ENCODE peak calls at places on chromosomes 12 and 14, in five cellular contexts. One of them, this sample, is unnamed.

GRCh38 chr12:6345319-6346071 is 3.6 kb upstream of the TNFRSF1A start:
- DNase-seq in DND-41: no peak
- DNase-seq in GM06990: no peak
- DNase-seq in stimulated activated CD8-positive, alpha-beta memory T cell treated with anti-CD3 and anti-CD28 coated beads, Interleukin-15, amount 100 ng/mL, for 1 hour: no peak
- DNase-seq in smooth muscle cell of the brain vasculature: peak; percentile 56
- DNase-seq in this sample: peak; percentile 71

GRCh38 chr12:68837215-68837614 is 29.2 kb downstream of the MDM2 start:
- DNase-seq in smooth muscle cell of the brain vasculature: no peak
- DNase-seq in DND-41: no peak
- DNase-seq in stimulated activated CD8-positive, alpha-beta memory T cell treated with anti-CD3 and anti-CD28 coated beads, Interleukin-15, amount 100 ng/mL, for 1 hour: no peak
- DNase-seq in GM06990: no peak
- DNase-seq in this sample: peak; percentile 86

GRCh38 chr14:34065690-34066391 is 115.0 kb upstream of the EGLN3 start:
- DNase-seq in GM06990: no peak
- DNase-seq in DND-41: no peak
- DNase-seq in smooth muscle cell of the brain vasculature: no peak
- DNase-seq in stimulated activated CD8-positive, alpha-beta memory T cell treated with anti-CD3 and anti-CD28 coated beads, Interleukin-15, amount 100 ng/mL, for 1 hour: no peak
- DNase-seq in this sample: no peak

GRCh38 chr12:126397071-126397571 is 1331.9 kb downstream of the AACS start:
- DNase-seq in stimulated activated CD8-positive, alpha-beta memory T cell treated with anti-CD3 and anti-CD28 coated beads, Interleukin-15, amount 100 ng/mL, for 1 hour: no peak
- DNase-seq in GM06990: no peak
- DNase-seq in DND-41: no peak
- DNase-seq in smooth muscle cell of the brain vasculature: no peak
- DNase-seq in this sample: no peak

GRCh38 chr14:68637106-68638021 is 155.5 kb downstream of the ZFP36L1 start:
- DNase-seq in stimulated activated CD8-positive, alpha-beta memory T cell treated with anti-CD3 and anti-CD28 coated beads, Interleukin-15, amount 100 ng/mL, for 1 hour: no peak
- DNase-seq in GM06990: no peak
- DNase-seq in smooth muscle cell of the brain vasculature: no peak
- DNase-seq in DND-41: no peak
- DNase-seq in this sample: peak; percentile 9

GRCh38 chr14:23302290-23303225 is at the start of gene PPP1R3E:
- DNase-seq in DND-41: peak; percentile 83
- DNase-seq in stimulated activated CD8-positive, alpha-beta memory T cell treated with anti-CD3 and anti-CD28 coated beads, Interleukin-15, amount 100 ng/mL, for 1 hour: peak; percentile 72
- DNase-seq in smooth muscle cell of the brain vasculature: no peak
- DNase-seq in GM06990: peak; percentile 89
- DNase-seq in this sample: peak; percentile 52

GRCh38 chr12:122856999-122857671 is 21.9 kb downstream of the HIP1R start:
- DNase-seq in GM06990: no peak
- DNase-seq in DND-41: no peak
- DNase-seq in stimulated activated CD8-positive, alpha-beta memory T cell treated with anti-CD3 and anti-CD28 coated beads, Interleukin-15, amount 100 ng/mL, for 1 hour: no peak
- DNase-seq in smooth muscle cell of the brain vasculature: no peak
- DNase-seq in this sample: no peak

GRCh38 chr14:53148612-53149202 is 4.4 kb downstream of the DDHD1 start:
- DNase-seq in stimulated activated CD8-positive, alpha-beta memory T cell treated with anti-CD3 and anti-CD28 coated beads, Interleukin-15, amount 100 ng/mL, for 1 hour: no peak
- DNase-seq in DND-41: no peak
- DNase-seq in smooth muscle cell of the brain vasculature: no peak
- DNase-seq in GM06990: peak; percentile 57
- DNase-seq in this sample: no peak

GRCh38 chr14:73785336-73785833 is 66.2 kb upstream of the PTGR2 start:
- DNase-seq in DND-41: no peak
- DNase-seq in stimulated activated CD8-positive, alpha-beta memory T cell treated with anti-CD3 and anti-CD28 coated beads, Interleukin-15, amount 100 ng/mL, for 1 hour: no peak
- DNase-seq in smooth muscle cell of the brain vasculature: no peak
- DNase-seq in GM06990: no peak
- DNase-seq in this sample: peak; percentile 78

GRCh38 chr12:64538146-64538545 is 72.1 kb upstream of the RASSF3 start:
- DNase-seq in stimulated activated CD8-positive, alpha-beta memory T cell treated with anti-CD3 and anti-CD28 coated beads, Interleukin-15, amount 100 ng/mL, for 1 hour: no peak
- DNase-seq in DND-41: no peak
- DNase-seq in smooth muscle cell of the brain vasculature: no peak
- DNase-seq in GM06990: no peak
- DNase-seq in this sample: no peak

GRCh38 chr14:55077155-55077554 is 25.7 kb downstream of the MAPK1IP1L start:
- DNase-seq in smooth muscle cell of the brain vasculature: no peak
- DNase-seq in DND-41: no peak
- DNase-seq in stimulated activated CD8-positive, alpha-beta memory T cell treated with anti-CD3 and anti-CD28 coated beads, Interleukin-15, amount 100 ng/mL, for 1 hour: no peak
- DNase-seq in GM06990: no peak
- DNase-seq in this sample: no peak

GRCh38 chr14:66401447-66402095 is 84.6 kb upstream of the CCDC196 start:
- DNase-seq in DND-41: no peak
- DNase-seq in GM06990: no peak
- DNase-seq in smooth muscle cell of the brain vasculature: no peak
- DNase-seq in stimulated activated CD8-positive, alpha-beta memory T cell treated with anti-CD3 and anti-CD28 coated beads, Interleukin-15, amount 100 ng/mL, for 1 hour: no peak
- DNase-seq in this sample: no peak

GRCh38 chr12:85775071-85775470 is 61.1 kb downstream of the RASSF9 start:
- DNase-seq in stimulated activated CD8-positive, alpha-beta memory T cell treated with anti-CD3 and anti-CD28 coated beads, Interleukin-15, amount 100 ng/mL, for 1 hour: no peak
- DNase-seq in smooth muscle cell of the brain vasculature: no peak
- DNase-seq in GM06990: no peak
- DNase-seq in DND-41: no peak
- DNase-seq in this sample: no peak

GRCh38 chr12:76680940-76681339 is 83.0 kb upstream of the ZDHHC17 start:
- DNase-seq in smooth muscle cell of the brain vasculature: no peak
- DNase-seq in DND-41: no peak
- DNase-seq in GM06990: no peak
- DNase-seq in stimulated activated CD8-positive, alpha-beta memory T cell treated with anti-CD3 and anti-CD28 coated beads, Interleukin-15, amount 100 ng/mL, for 1 hour: no peak
- DNase-seq in this sample: no peak

GRCh38 chr14:100893760-100894159 is 9.8 kb downstream of the RTL1 start:
- DNase-seq in DND-41: no peak
- DNase-seq in stimulated activated CD8-positive, alpha-beta memory T cell treated with anti-CD3 and anti-CD28 coated beads, Interleukin-15, amount 100 ng/mL, for 1 hour: no peak
- DNase-seq in smooth muscle cell of the brain vasculature: no peak
- DNase-seq in GM06990: no peak
- DNase-seq in this sample: no peak

GRCh38 chr14:95314609-95315008 is 5.1 kb downstream of the CLMN start:
- DNase-seq in stimulated activated CD8-positive, alpha-beta memory T cell treated with anti-CD3 and anti-CD28 coated beads, Interleukin-15, amount 100 ng/mL, for 1 hour: no peak
- DNase-seq in GM06990: no peak
- DNase-seq in DND-41: no peak
- DNase-seq in smooth muscle cell of the brain vasculature: no peak
- DNase-seq in this sample: no peak

GRCh38 chr14:99280041-99280731 is 8.2 kb upstream of the BCL11B start:
- DNase-seq in smooth muscle cell of the brain vasculature: no peak
- DNase-seq in DND-41: no peak
- DNase-seq in GM06990: no peak
- DNase-seq in stimulated activated CD8-positive, alpha-beta memory T cell treated with anti-CD3 and anti-CD28 coated beads, Interleukin-15, amount 100 ng/mL, for 1 hour: no peak
- DNase-seq in this sample: no peak

GRCh38 chr12:47133981-47134380 is 54.2 kb upstream of the AMIGO2 start:
- DNase-seq in stimulated activated CD8-positive, alpha-beta memory T cell treated with anti-CD3 and anti-CD28 coated beads, Interleukin-15, amount 100 ng/mL, for 1 hour: no peak
- DNase-seq in DND-41: no peak
- DNase-seq in GM06990: no peak
- DNase-seq in smooth muscle cell of the brain vasculature: no peak
- DNase-seq in this sample: no peak

GRCh38 chr14:40240456-40240855 is 808.2 kb upstream of the FBXO33 start:
- DNase-seq in smooth muscle cell of the brain vasculature: no peak
- DNase-seq in stimulated activated CD8-positive, alpha-beta memory T cell treated with anti-CD3 and anti-CD28 coated beads, Interleukin-15, amount 100 ng/mL, for 1 hour: no peak
- DNase-seq in GM06990: no peak
- DNase-seq in DND-41: no peak
- DNase-seq in this sample: no peak

GRCh38 chr14:84375235-84375634 is 1154.7 kb upstream of the FLRT2 start:
- DNase-seq in smooth muscle cell of the brain vasculature: no peak
- DNase-seq in stimulated activated CD8-positive, alpha-beta memory T cell treated with anti-CD3 and anti-CD28 coated beads, Interleukin-15, amount 100 ng/mL, for 1 hour: no peak
- DNase-seq in DND-41: no peak
- DNase-seq in GM06990: no peak
- DNase-seq in this sample: no peak

GRCh38 chr14:63993992-63994391 is 141.2 kb downstream of the SYNE2 start:
- DNase-seq in DND-41: no peak
- DNase-seq in stimulated activated CD8-positive, alpha-beta memory T cell treated with anti-CD3 and anti-CD28 coated beads, Interleukin-15, amount 100 ng/mL, for 1 hour: no peak
- DNase-seq in GM06990: no peak
- DNase-seq in smooth muscle cell of the brain vasculature: no peak
- DNase-seq in this sample: no peak

GRCh38 chr12:14239350-14239934 is 126.0 kb upstream of the ATF7IP start:
- DNase-seq in DND-41: peak; percentile 31
- DNase-seq in GM06990: peak; percentile 78
- DNase-seq in stimulated activated CD8-positive, alpha-beta memory T cell treated with anti-CD3 and anti-CD28 coated beads, Interleukin-15, amount 100 ng/mL, for 1 hour: no peak
- DNase-seq in smooth muscle cell of the brain vasculature: no peak
- DNase-seq in this sample: no peak

GRCh38 chr12:70823182-70823976 is 97.2 kb downstream of the PTPRR start:
- DNase-seq in DND-41: no peak
- DNase-seq in stimulated activated CD8-positive, alpha-beta memory T cell treated with anti-CD3 and anti-CD28 coated beads, Interleukin-15, amount 100 ng/mL, for 1 hour: no peak
- DNase-seq in smooth muscle cell of the brain vasculature: no peak
- DNase-seq in GM06990: no peak
- DNase-seq in this sample: no peak

GRCh38 chr12:81300454-81300853 is 222.6 kb downstream of the ACSS3 start:
- DNase-seq in stimulated activated CD8-positive, alpha-beta memory T cell treated with anti-CD3 and anti-CD28 coated beads, Interleukin-15, amount 100 ng/mL, for 1 hour: no peak
- DNase-seq in DND-41: no peak
- DNase-seq in GM06990: no peak
- DNase-seq in smooth muscle cell of the brain vasculature: no peak
- DNase-seq in this sample: no peak

GRCh38 chr12:107101651-107102050 is 8.3 kb upstream of the CRY1 start:
- DNase-seq in stimulated activated CD8-positive, alpha-beta memory T cell treated with anti-CD3 and anti-CD28 coated beads, Interleukin-15, amount 100 ng/mL, for 1 hour: no peak
- DNase-seq in DND-41: no peak
- DNase-seq in smooth muscle cell of the brain vasculature: no peak
- DNase-seq in GM06990: no peak
- DNase-seq in this sample: no peak

GRCh38 chr12:24133385-24133784 is 183.9 kb upstream of the SOX5 start:
- DNase-seq in GM06990: no peak
- DNase-seq in smooth muscle cell of the brain vasculature: no peak
- DNase-seq in stimulated activated CD8-positive, alpha-beta memory T cell treated with anti-CD3 and anti-CD28 coated beads, Interleukin-15, amount 100 ng/mL, for 1 hour: no peak
- DNase-seq in DND-41: peak; percentile 72
- DNase-seq in this sample: no peak

GRCh38 chr14:52961060-52961639 is 10.3 kb upstream of the FERMT2 start:
- DNase-seq in DND-41: peak; percentile 66
- DNase-seq in GM06990: peak; percentile 52
- DNase-seq in stimulated activated CD8-positive, alpha-beta memory T cell treated with anti-CD3 and anti-CD28 coated beads, Interleukin-15, amount 100 ng/mL, for 1 hour: peak; percentile 14
- DNase-seq in smooth muscle cell of the brain vasculature: no peak
- DNase-seq in this sample: peak; percentile 30

GRCh38 chr14:71266994-71267636 is 359.9 kb downstream of the PCNX1 start:
- DNase-seq in GM06990: peak; percentile 33
- DNase-seq in stimulated activated CD8-positive, alpha-beta memory T cell treated with anti-CD3 and anti-CD28 coated beads, Interleukin-15, amount 100 ng/mL, for 1 hour: no peak
- DNase-seq in smooth muscle cell of the brain vasculature: no peak
- DNase-seq in DND-41: no peak
- DNase-seq in this sample: no peak

GRCh38 chr12:74537126-74537706 is 419 bp upstream of the ATXN7L3B start:
- DNase-seq in smooth muscle cell of the brain vasculature: peak; percentile 12
- DNase-seq in GM06990: no peak
- DNase-seq in DND-41: no peak
- DNase-seq in stimulated activated CD8-positive, alpha-beta memory T cell treated with anti-CD3 and anti-CD28 coated beads, Interleukin-15, amount 100 ng/mL, for 1 hour: no peak
- DNase-seq in this sample: no peak

GRCh38 chr14:64500088-64500487 is 3.5 kb downstream of the ZBTB25 start:
- DNase-seq in GM06990: no peak
- DNase-seq in stimulated activated CD8-positive, alpha-beta memory T cell treated with anti-CD3 and anti-CD28 coated beads, Interleukin-15, amount 100 ng/mL, for 1 hour: no peak
- DNase-seq in DND-41: no peak
- DNase-seq in smooth muscle cell of the brain vasculature: no peak
- DNase-seq in this sample: no peak

GRCh38 chr12:116955382-116956021 is 44.8 kb downstream of the FBXW8 start:
- DNase-seq in smooth muscle cell of the brain vasculature: no peak
- DNase-seq in DND-41: no peak
- DNase-seq in stimulated activated CD8-positive, alpha-beta memory T cell treated with anti-CD3 and anti-CD28 coated beads, Interleukin-15, amount 100 ng/mL, for 1 hour: no peak
- DNase-seq in GM06990: no peak
- DNase-seq in this sample: no peak

GRCh38 chr12:106149096-106149784 is 10.5 kb upstream of the NUAK1 start:
- DNase-seq in DND-41: peak; percentile 10
- DNase-seq in smooth muscle cell of the brain vasculature: no peak
- DNase-seq in stimulated activated CD8-positive, alpha-beta memory T cell treated with anti-CD3 and anti-CD28 coated beads, Interleukin-15, amount 100 ng/mL, for 1 hour: no peak
- DNase-seq in GM06990: no peak
- DNase-seq in this sample: no peak

GRCh38 chr12:4987076-4987775 is 56.5 kb upstream of the KCNA5 start:
- DNase-seq in stimulated activated CD8-positive, alpha-beta memory T cell treated with anti-CD3 and anti-CD28 coated beads, Interleukin-15, amount 100 ng/mL, for 1 hour: no peak
- DNase-seq in DND-41: no peak
- DNase-seq in GM06990: no peak
- DNase-seq in smooth muscle cell of the brain vasculature: no peak
- DNase-seq in this sample: no peak

GRCh38 chr12:96587691-96588090 is 98.3 kb downstream of the CFAP54 start:
- DNase-seq in smooth muscle cell of the brain vasculature: no peak
- DNase-seq in DND-41: no peak
- DNase-seq in GM06990: no peak
- DNase-seq in stimulated activated CD8-positive, alpha-beta memory T cell treated with anti-CD3 and anti-CD28 coated beads, Interleukin-15, amount 100 ng/mL, for 1 hour: no peak
- DNase-seq in this sample: no peak

GRCh38 chr12:99043319-99043914 is 398.3 kb downstream of the APAF1 start:
- DNase-seq in DND-41: peak; percentile 55
- DNase-seq in GM06990: peak; percentile 6
- DNase-seq in stimulated activated CD8-positive, alpha-beta memory T cell treated with anti-CD3 and anti-CD28 coated beads, Interleukin-15, amount 100 ng/mL, for 1 hour: no peak
- DNase-seq in smooth muscle cell of the brain vasculature: peak; percentile 52
- DNase-seq in this sample: no peak

GRCh38 chr12:21971344-21971743 is 30.1 kb upstream of the ABCC9 start:
- DNase-seq in DND-41: no peak
- DNase-seq in smooth muscle cell of the brain vasculature: no peak
- DNase-seq in GM06990: no peak
- DNase-seq in stimulated activated CD8-positive, alpha-beta memory T cell treated with anti-CD3 and anti-CD28 coated beads, Interleukin-15, amount 100 ng/mL, for 1 hour: no peak
- DNase-seq in this sample: no peak

GRCh38 chr12:13957576-13957975 is 23.8 kb downstream of the GRIN2B start:
- DNase-seq in GM06990: no peak
- DNase-seq in stimulated activated CD8-positive, alpha-beta memory T cell treated with anti-CD3 and anti-CD28 coated beads, Interleukin-15, amount 100 ng/mL, for 1 hour: no peak
- DNase-seq in smooth muscle cell of the brain vasculature: no peak
- DNase-seq in DND-41: no peak
- DNase-seq in this sample: no peak

GRCh38 chr12:25592725-25593495 is 39.8 kb upstream of the LMNTD1 start:
- DNase-seq in GM06990: no peak
- DNase-seq in smooth muscle cell of the brain vasculature: no peak
- DNase-seq in stimulated activated CD8-positive, alpha-beta memory T cell treated with anti-CD3 and anti-CD28 coated beads, Interleukin-15, amount 100 ng/mL, for 1 hour: no peak
- DNase-seq in DND-41: no peak
- DNase-seq in this sample: no peak

This sample was measured in SJSA1.